ENCODE peak calls at places on chromosome 4, in eight cellular contexts. I is dorsolateral prefrontal cortex, J is suprapubic skin, R is cardiac muscle cell, M is heart right ventricle, T is cardiac fibroblast, Y is fibroblast of lung, N is A549. G is an unnamed sample.

GRCh38 chr4:101200561-101200960 is 146.8 kb downstream of the PPP3CA start:
- DNase-seq in I (no peak), J (no peak), R (no peak), M (no peak), T (peak), Y (peak), N (peak), G (no peak)

GRCh38 chr4:2250003-2250763 is 8.3 kb upstream of the HAUS3 start:
- DNase-seq in I (peak), J (peak), R (no peak), M (no peak), T (no peak), Y (no peak), N (no peak), G (no peak)

GRCh38 chr4:37438880-37439279 is 194.3 kb downstream of the NWD2 start:
- DNase-seq in I (no peak), J (no peak), R (no peak), M (no peak), T (no peak), Y (no peak), N (no peak), G (no peak)

GRCh38 chr4:102429553-102429952 is 71.6 kb upstream of the NFKB1 start:
- DNase-seq in I (no peak), J (no peak), R (no peak), M (no peak), T (peak), Y (peak), N (peak), G (no peak)

GRCh38 chr4:128974203-128974602 is 119.1 kb downstream of the SCLT1 start:
- DNase-seq in I (no peak), J (no peak), R (no peak), M (no peak), T (peak), Y (peak), N (no peak), G (peak)

GRCh38 chr4:177118596-177118995 is 191.1 kb upstream of the NEIL3 start:
- DNase-seq in I (no peak), J (no peak), R (no peak), M (no peak), T (peak), Y (peak), N (no peak), G (no peak)

GRCh38 chr4:67954867-67955266 is 8.4 kb downstream of the TMPRSS11A start:
- DNase-seq in I (no peak), J (no peak), R (no peak), M (no peak), T (no peak), Y (no peak), N (no peak), G (no peak)

GRCh38 chr4:148730766-148731165 is 288.6 kb upstream of the NR3C2 start:
- DNase-seq in I (no peak), J (no peak), R (no peak), M (no peak), T (no peak), Y (no peak), N (no peak), G (no peak)

GRCh38 chr4:151407018-151407417 is 2.0 kb upstream of the FHIP1A start:
- DNase-seq in I (no peak), J (no peak), R (no peak), M (no peak), T (no peak), Y (no peak), N (no peak), G (no peak)

GRCh38 chr4:140291259-140291658 is 82.2 kb upstream of the SCOC start:
- DNase-seq in I (no peak), J (no peak), R (no peak), M (no peak), T (no peak), Y (peak), N (no peak), G (peak)

GRCh38 chr4:47639531-47639930 is 154.5 kb downstream of the ATP10D start:
- DNase-seq in I (no peak), J (no peak), R (no peak), M (no peak), T (no peak), Y (no peak), N (no peak), G (no peak)

GRCh38 chr4:152771736-152772533 is 7.6 kb downstream of the TIGD4 start:
- DNase-seq in I (no peak), J (no peak), R (no peak), M (no peak), T (no peak), Y (no peak), N (no peak), G (no peak)

GRCh38 chr4:182827981-182828677 is 89.1 kb downstream of the DCTD start:
- DNase-seq in I (no peak), J (no peak), R (no peak), M (no peak), T (no peak), Y (no peak), N (no peak), G (no peak)

GRCh38 chr4:152709675-152710438 is 30.1 kb upstream of the TMEM154 start:
- DNase-seq in I (no peak), J (no peak), R (peak), M (no peak), T (peak), Y (no peak), N (no peak), G (no peak)

GRCh38 chr4:81165853-81166430 is 49.1 kb downstream of the PRKG2 start:
- DNase-seq in I (no peak), J (peak), R (no peak), M (no peak), T (no peak), Y (peak), N (no peak), G (no peak)

GRCh38 chr4:54840992-54841768 is 183.4 kb downstream of the KIT start:
- DNase-seq in I (no peak), J (no peak), R (peak), M (no peak), T (peak), Y (peak), N (peak), G (no peak)

GRCh38 chr4:39713691-39714090 is 15.8 kb downstream of the UBE2K start:
- DNase-seq in I (no peak), J (no peak), R (no peak), M (no peak), T (peak), Y (peak), N (no peak), G (no peak)

GRCh38 chr4:4555916-4556315 is 14.1 kb upstream of the STX18 start:
- DNase-seq in I (no peak), J (no peak), R (no peak), M (no peak), T (peak), Y (peak), N (no peak), G (no peak)

GRCh38 chr4:178453057-178453456 is 1010.8 kb upstream of the AGA start:
- DNase-seq in I (no peak), J (no peak), R (no peak), M (no peak), T (no peak), Y (no peak), N (no peak), G (no peak)

GRCh38 chr4:125433453-125433852 is 118.7 kb downstream of the FAT4 start:
- DNase-seq in I (no peak), J (no peak), R (no peak), M (no peak), T (peak), Y (peak), N (no peak), G (no peak)

GRCh38 chr4:176883681-176884418 is 91.1 kb upstream of the VEGFC start:
- DNase-seq in I (no peak), J (no peak), R (no peak), M (no peak), T (peak), Y (peak), N (peak), G (no peak)

GRCh38 chr4:19195696-19196095 is 1056.0 kb upstream of the SLIT2 start:
- DNase-seq in I (no peak), J (no peak), R (no peak), M (no peak), T (no peak), Y (no peak), N (no peak), G (no peak)

GRCh38 chr4:173051697-173052096 is 116.9 kb upstream of the GALNT7 start:
- DNase-seq in I (no peak), J (no peak), R (no peak), M (no peak), T (peak), Y (peak), N (no peak), G (no peak)

GRCh38 chr4:11471613-11472012 is 42.9 kb upstream of the HS3ST1 start:
- DNase-seq in I (no peak), J (no peak), R (no peak), M (no peak), T (peak), Y (no peak), N (no peak), G (no peak)

GRCh38 chr4:145847764-145848163 is 90.9 kb downstream of the ZNF827 start:
- DNase-seq in I (no peak), J (no peak), R (no peak), M (no peak), T (no peak), Y (no peak), N (no peak), G (no peak)

GRCh38 chr4:81688085-81688484 is 216.4 kb upstream of the RASGEF1B start:
- DNase-seq in I (no peak), J (no peak), R (no peak), M (no peak), T (peak), Y (peak), N (peak), G (no peak)

DNA sequence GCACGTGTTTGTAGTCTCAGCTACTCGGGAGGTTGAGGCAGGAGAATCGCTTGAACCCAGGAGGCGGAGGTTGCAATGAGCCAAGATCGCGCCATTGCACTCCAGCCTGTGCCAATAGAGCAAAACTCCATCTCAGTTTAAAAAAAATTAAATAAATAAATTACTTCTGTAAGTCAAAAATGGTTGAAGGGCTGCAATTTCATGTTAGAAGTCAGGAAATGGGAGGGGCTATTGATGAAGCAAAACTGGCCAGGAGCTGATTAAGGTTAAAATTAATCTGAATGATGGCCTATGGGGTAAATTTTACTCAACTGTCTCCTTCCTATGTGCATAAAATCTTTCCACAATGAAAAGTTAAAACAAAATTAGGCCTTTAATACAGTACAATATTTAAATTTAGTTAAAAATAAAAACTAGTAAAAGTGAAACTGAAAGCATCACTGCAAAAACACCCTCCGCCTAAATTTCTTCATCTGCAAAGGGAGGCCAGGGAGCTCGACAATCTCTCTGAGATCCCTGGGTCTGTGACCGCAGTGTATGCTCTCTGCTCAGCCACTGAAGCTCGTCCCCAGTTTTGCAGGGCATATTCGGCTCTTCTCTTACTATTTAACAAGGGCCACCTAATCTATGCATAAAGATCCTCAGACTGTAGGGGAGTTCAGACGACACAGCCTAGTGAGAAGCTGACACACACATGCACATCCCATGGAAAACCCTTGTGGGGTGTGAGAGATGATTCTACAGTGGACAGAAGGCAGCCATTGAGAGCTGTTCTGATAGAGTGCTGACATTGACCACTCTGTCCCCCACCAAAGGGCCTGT is 57.2 kb downstream of the IRF2 start:
- DNase-seq in I (no peak), J (no peak), R (no peak), M (no peak), T (no peak), Y (peak), N (no peak), G (no peak)
- H3K4me3 ChIP-seq in I (peak), J (peak), R (no peak), M (peak), T (no peak), Y (peak), N (no peak), G (no peak)

DNA sequence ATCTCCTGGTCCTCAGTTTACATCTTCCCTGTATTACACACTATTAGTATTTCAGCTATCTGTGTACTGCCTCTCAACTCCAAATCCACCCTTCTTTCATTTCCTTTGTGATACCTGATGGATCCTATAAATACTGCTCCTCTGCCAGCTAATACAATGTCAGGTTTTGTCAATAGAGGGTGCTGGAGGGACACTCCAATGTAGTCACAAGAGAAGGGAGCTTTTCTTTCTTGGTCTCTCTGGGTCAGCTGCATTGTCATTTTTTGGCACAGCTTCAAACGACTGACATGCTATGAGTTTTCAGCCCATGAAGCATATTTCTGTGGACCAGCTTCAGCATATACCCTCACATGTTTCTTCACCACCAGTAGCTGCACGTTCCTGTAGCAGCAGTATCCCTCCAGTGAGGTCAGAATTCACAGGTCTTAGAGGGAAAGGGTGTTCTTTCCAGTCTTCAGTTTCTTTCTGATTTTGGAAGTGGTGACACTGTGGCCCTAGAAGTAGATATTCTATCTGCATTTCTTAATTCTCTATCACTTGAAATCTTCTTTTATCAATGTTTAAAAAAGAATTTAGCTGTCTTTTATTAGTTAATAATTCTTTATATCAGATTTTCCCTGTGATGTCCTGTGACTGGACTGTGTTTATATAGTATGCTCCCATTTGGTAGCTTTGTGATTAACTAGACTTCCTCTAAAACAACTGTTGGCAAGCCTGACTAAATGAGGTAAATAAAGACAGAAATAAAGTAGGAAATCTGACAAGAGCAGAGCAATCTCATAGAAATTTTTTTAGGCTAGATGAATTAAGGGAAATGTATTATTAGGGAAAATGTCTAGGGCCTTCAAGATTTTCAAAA is 60.6 kb downstream of the GABRA2 start:
- DNase-seq in I (no peak), J (no peak), R (peak), M (no peak), T (peak), Y (peak), N (peak), G (peak)
- TF ChIP-seq CTCF in I (peak), J (peak), R (peak), M (peak), T (peak), Y (peak), N (no peak), G (peak)

GRCh38 chr4:76590847-76591281 is 155.8 kb downstream of the SHROOM3 start:
- DNase-seq in I (no peak), J (no peak), R (no peak), M (no peak), T (peak), Y (no peak), N (no peak), G (no peak)
- H3K4me3 ChIP-seq in I (no peak), J (no peak), R (no peak), M (peak), T (no peak), Y (no peak), N (no peak), G (no peak)

GRCh38 chr4:154312246-154312645 is 179.4 kb downstream of the DCHS2 start:
- DNase-seq in I (no peak), J (no peak), R (no peak), M (no peak), T (no peak), Y (no peak), N (no peak), G (no peak)

GRCh38 chr4:154313004-154313587 is 178.5 kb downstream of the DCHS2 start:
- DNase-seq in I (no peak), J (no peak), R (no peak), M (no peak), T (no peak), Y (no peak), N (no peak), G (no peak)

GRCh38 chr4:154315741-154316140 is 175.9 kb downstream of the DCHS2 start:
- DNase-seq in I (no peak), J (no peak), R (no peak), M (no peak), T (no peak), Y (no peak), N (no peak), G (no peak)

GRCh38 chr4:154317600-154317999 is 174.0 kb downstream of the DCHS2 start:
- DNase-seq in I (no peak), J (no peak), R (no peak), M (no peak), T (no peak), Y (no peak), N (no peak), G (no peak)

DNA sequence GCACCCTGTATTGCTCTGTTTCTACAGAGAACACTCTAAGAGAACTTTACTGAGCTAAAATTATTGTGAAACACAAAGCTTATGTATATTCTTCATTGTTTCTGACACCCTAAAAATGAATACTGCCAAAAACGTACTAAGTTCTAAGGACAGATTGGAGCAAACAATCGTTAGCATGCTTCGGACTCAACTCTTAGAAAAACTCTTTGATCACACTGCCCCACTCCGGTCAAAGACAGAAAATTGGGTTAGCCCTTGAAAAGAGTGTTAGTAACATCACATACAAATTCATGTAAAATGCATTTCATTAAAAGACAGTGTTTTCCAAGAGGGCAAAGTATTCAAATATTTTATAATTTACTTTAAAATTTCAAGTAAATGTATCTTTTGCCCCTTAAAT is 177.4 kb downstream of the DCHS2 start:
- DNase-seq in I (no peak), J (no peak), R (peak), M (no peak), T (peak), Y (peak), N (peak), G (no peak)
- TF ChIP-seq CTCF in I (peak), J (no peak), R (peak), M (no peak), T (no peak), Y (peak), N (peak), G (peak)

GRCh38 chr4:22874334-22874912 is 181.7 kb downstream of the GBA3 start:
- DNase-seq in I (no peak), J (no peak), R (no peak), M (no peak), T (no peak), Y (no peak), N (no peak), G (no peak)

GRCh38 chr4:22870847-22871246 is 178.1 kb downstream of the GBA3 start:
- DNase-seq in I (no peak), J (no peak), R (no peak), M (no peak), T (no peak), Y (no peak), N (no peak), G (no peak)

GRCh38 chr4:22875592-22876257 is 183.0 kb downstream of the GBA3 start:
- DNase-seq in I (no peak), J (no peak), R (no peak), M (no peak), T (no peak), Y (no peak), N (no peak), G (no peak)

GRCh38 chr4:22876281-22876680 is 183.5 kb downstream of the GBA3 start:
- DNase-seq in I (no peak), J (no peak), R (no peak), M (no peak), T (no peak), Y (no peak), N (no peak), G (no peak)

DNA sequence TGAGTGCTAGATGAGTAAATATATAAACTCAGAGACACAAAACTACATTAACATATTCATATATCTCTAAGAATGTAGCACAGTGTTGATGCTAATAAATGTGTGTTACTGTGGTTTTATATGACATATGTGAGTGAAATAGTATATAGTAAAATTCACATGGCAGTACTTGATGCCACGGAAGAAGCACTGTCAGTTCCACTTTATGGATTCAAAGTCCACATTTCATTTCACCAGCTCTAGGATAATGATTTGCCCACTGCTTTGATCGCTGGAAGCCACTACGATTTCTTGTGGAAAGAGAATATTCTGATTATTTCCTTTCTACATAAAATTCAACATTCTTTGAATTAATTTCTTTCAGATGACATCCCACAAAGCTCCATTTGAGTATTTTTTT is 181.2 kb downstream of the GBA3 start:
- DNase-seq in I (no peak), J (no peak), R (no peak), M (no peak), T (no peak), Y (no peak), N (no peak), G (no peak)
- H3K4me3 ChIP-seq in I (no peak), J (no peak), R (no peak), M (no peak), T (no peak), Y (no peak), N (no peak), G (no peak)

GRCh38 chr4:14744346-14744745 is 257.9 kb upstream of the CPEB2 start:
- DNase-seq in I (no peak), J (no peak), R (no peak), M (no peak), T (no peak), Y (no peak), N (no peak), G (no peak)

GRCh38 chr4:14752341-14753046 is 249.8 kb upstream of the CPEB2 start:
- DNase-seq in I (no peak), J (no peak), R (no peak), M (no peak), T (no peak), Y (no peak), N (no peak), G (no peak)

GRCh38 chr4:14749910-14750309 is 252.4 kb upstream of the CPEB2 start:
- DNase-seq in I (no peak), J (no peak), R (peak), M (peak), T (peak), Y (peak), N (peak), G (peak)
- TF ChIP-seq CTCF in I (peak), J (peak), R (peak), M (peak), T (peak), Y (peak), N (no peak), G (peak)

DNA sequence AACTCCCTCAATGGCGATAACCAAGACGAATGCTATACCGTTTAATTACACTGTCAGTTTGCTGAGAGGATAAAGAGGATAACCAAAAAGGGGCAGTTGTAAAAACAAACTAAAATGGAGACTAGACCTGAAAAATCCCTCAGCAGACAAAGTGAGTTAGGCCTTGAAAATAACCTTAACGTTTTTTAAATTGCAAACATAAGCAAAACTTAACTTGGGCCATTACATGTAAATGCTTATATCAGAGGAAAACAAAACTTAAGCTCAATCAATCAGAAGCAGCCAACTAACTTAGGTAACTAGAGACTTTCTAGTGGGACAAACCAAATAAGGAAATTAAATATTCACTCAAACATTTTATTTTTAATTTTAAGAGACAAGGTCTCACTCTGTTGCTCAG is 17.0 kb upstream of the TAPT1 start:
- DNase-seq in I (no peak), J (no peak), R (no peak), M (no peak), T (no peak), Y (no peak), N (no peak), G (no peak)
- H3K4me3 ChIP-seq in I (no peak), J (no peak), R (no peak), M (no peak), T (no peak), Y (no peak), N (no peak), G (no peak)